ENCODE peak calls at places on chromosomes 4 and X, in eight cellular contexts. J, R, K, S, X, E, V and P are unnamed samples.
A peak's percentile ranks its signal among the peaks of the same experiment; 100 is the strongest.

GRCh38 chr4:39846135-39846534 is 131.6 kb downstream of the PDS5A start:
- DNase-seq in R (no peak), S (no peak), X (no peak), E (no peak), K (no peak), J (no peak), V (no peak), P (no peak)

GRCh38 chr4:2843909-2844584 is 403 bp downstream of the ADD1 start:
- DNase-seq in V (peak; percentile 52), E (no peak), K (peak; percentile 41), R (no peak), X (no peak), J (peak; percentile 50), S (no peak), P (peak; percentile 32)

GRCh38 chr4:184979461-184980124 is 38.7 kb upstream of the HELT start:
- DNase-seq in X (no peak), J (no peak), E (no peak), K (no peak), R (no peak), V (no peak), S (no peak), P (no peak)

GRCh38 chr4:186651624-186652023 is 72.0 kb downstream of the FAT1 start:
- DNase-seq in V (no peak), E (no peak), J (no peak), S (no peak), K (no peak), R (peak; percentile 33), X (no peak), P (peak; percentile 85)

GRCh38 chr4:70714488-70714887 is 7.3 kb upstream of the RUFY3 start:
- DNase-seq in S (no peak), E (no peak), V (no peak), K (no peak), R (no peak), X (no peak), J (no peak), P (no peak)

GRCh38 chr4:5037553-5038551 is 13.4 kb upstream of the STK32B start:
- DNase-seq in R (no peak), E (no peak), J (no peak), X (peak; percentile 47), V (no peak), K (peak; percentile 82), S (no peak), P (no peak)

GRCh38 chr4:82891728-82892466 is 944 bp upstream of the SEC31A start:
- DNase-seq in S (no peak), J (no peak), K (no peak), E (no peak), X (no peak), R (no peak), V (no peak), P (no peak)

GRCh38 chr4:118740869-118741268 is 55.7 kb downstream of the METTL14 start:
- DNase-seq in S (no peak), X (peak; percentile 5), R (no peak), K (peak; percentile 51), E (no peak), J (no peak), V (no peak), P (peak; percentile 22)

GRCh38 chr4:83335691-83336090 is 1.0 kb upstream of the HPSE start:
- DNase-seq in S (no peak), K (peak; percentile 46), X (no peak), J (peak; percentile 20), V (no peak), R (no peak), E (no peak), P (no peak)

GRCh38 chr4:763922-764321 is 58.3 kb downstream of the PCGF3 start:
- DNase-seq in J (no peak), V (no peak), S (no peak), K (no peak), X (no peak), E (no peak), R (no peak), P (no peak)

GRCh38 chr4:105387466-105387865 is 86.4 kb downstream of the PPA2 start:
- DNase-seq in R (no peak), V (no peak), X (no peak), K (no peak), S (no peak), E (no peak), J (no peak), P (no peak)

GRCh38 chr4:16472537-16472936 is 246.3 kb upstream of the TAPT1 start:
- DNase-seq in X (no peak), R (no peak), E (no peak), J (no peak), K (no peak), V (no peak), S (no peak), P (no peak)

GRCh38 chrX:1727531-1728027 is 112.7 kb downstream of the ASMT start:
- DNase-seq in X (peak; percentile 26), J (no peak), V (no peak), R (no peak), E (no peak), S (no peak), K (no peak), P (no peak)

GRCh38 chrX:64198046-64198445 is 7.5 kb downstream of the AMER1 start:
- DNase-seq in J (no peak), S (no peak), V (no peak), R (no peak), K (no peak), X (no peak), E (no peak), P (no peak)

GRCh38 chr4:38279650-38280322 is 319.6 kb downstream of the PTTG2 start:
- DNase-seq in S (no peak), V (peak; percentile 60), K (no peak), R (no peak), X (peak; percentile 94), J (peak; percentile 89), E (no peak), P (no peak)

GRCh38 chr4:129378346-129378745 is 282.4 kb downstream of the C4orf33 start:
- DNase-seq in J (no peak), V (no peak), E (no peak), X (no peak), R (no peak), S (no peak), K (no peak), P (no peak)

GRCh38 chrX:66676990-66677389 is 38.1 kb upstream of the EDA2R start:
- DNase-seq in V (no peak), E (no peak), X (no peak), S (no peak), K (no peak), R (no peak), J (no peak), P (no peak)

GRCh38 chrX:22534643-22535042 is 261.9 kb downstream of the CBLL2 start:
- DNase-seq in E (no peak), R (no peak), V (no peak), J (no peak), X (no peak), S (no peak), K (no peak), P (no peak)